ENCODE peak calls at places on chromosomes 1 and 21, in nine cellular contexts. V is T follicular helper cell; H is stimulated activated naive CD8-positive, alpha-beta T cell treated with anti-CD3 and anti-CD28 coated beads, Interleukin-15, Interleukin-2, amounts not matched to agents 100 U/mL and 50 U/mL, for 24 hours; D is cardiac muscle cell; I is NK-92 treated with Interleukin-12 subunit alpha and Interleukin-12 subunit beta, amount 100 ng/mL, for 24 hours; R is neural progenitor cell; G is posterior vena cava; S is activated T-helper 9 cell treated with anti-CD3 and anti-CD28 coated beads, Interleukin-2, amount 50 U/mL, for 16 hours; L is activated T-cell treated with anti-CD3 and anti-CD28 coated beads, Interleukin-2, amount 50 U/mL, for 48 hours. P is an unnamed sample.
A peak's percentile ranks its signal among the peaks of the same experiment; 100 is the strongest.

GRCh38 chr1:243325305-243325890 is 69.6 kb downstream of the SDCCAG8 start:
- DNase-seq in V (no peak), H (no peak), D (peak; percentile 78), I (no peak), R (peak; percentile 42), G (no peak), S (no peak), L (no peak), P (no peak)

GRCh38 chr1:147336290-147336689 is 93.8 kb downstream of the CHD1L start:
- DNase-seq in V (no peak), H (no peak), D (no peak), I (no peak), R (no peak), G (no peak), S (no peak), L (no peak), P (no peak)

GRCh38 chr1:230240446-230241076 is 173.5 kb downstream of the GALNT2 start:
- DNase-seq in V (no peak), H (no peak), D (no peak), I (no peak), R (no peak), G (no peak), S (no peak), L (no peak), P (no peak)

GRCh38 chr1:184056921-184057496 is 5.5 kb downstream of the TSEN15 start:
- DNase-seq in V (no peak), H (no peak), D (peak; percentile 80), I (no peak), R (no peak), G (no peak), S (no peak), L (no peak), P (no peak)

GRCh38 chr21:28111151-28111619 is 881.5 kb downstream of the LTN1 start:
- DNase-seq in V (no peak), H (no peak), D (peak; percentile 98), I (no peak), R (no peak), G (no peak), S (no peak), L (no peak), P (no peak)

GRCh38 chr1:215594640-215595039 is 27.5 kb downstream of the KCTD3 start:
- DNase-seq in V (no peak), H (no peak), D (no peak), I (no peak), R (no peak), G (no peak), S (no peak), L (no peak), P (no peak)

GRCh38 chr1:213303286-213303685 is 252.2 kb downstream of the RPS6KC1 start:
- DNase-seq in V (no peak), H (no peak), D (peak; percentile 56), I (no peak), R (peak; percentile 18), G (no peak), S (no peak), L (no peak), P (peak; percentile 70)

GRCh38 chr1:173297798-173298391 is 90.8 kb upstream of the TNFSF4 start:
- DNase-seq in V (no peak), H (peak; percentile 62), D (no peak), I (no peak), R (no peak), G (no peak), S (no peak), L (peak; percentile 61), P (no peak)

GRCh38 chr1:42381424-42381673 is 757 bp downstream of the RIMKLA start:
- DNase-seq in V (no peak), H (no peak), D (no peak), I (no peak), R (no peak), G (no peak), S (no peak), L (no peak), P (no peak)

GRCh38 chr1:156262461-156263287 is 14.8 kb upstream of the PAQR6 start:
- DNase-seq in V (no peak), H (no peak), D (peak; percentile 63), I (no peak), R (no peak), G (no peak), S (no peak), L (peak; percentile 43), P (no peak)

GRCh38 chr1:93448292-93448982 is 519 bp downstream of the FNBP1L start:
- DNase-seq in V (no peak), H (no peak), D (peak; percentile 32), I (no peak), R (peak; percentile 90), G (peak; percentile 86), S (no peak), L (peak; percentile 42), P (peak; percentile 88)

GRCh38 chr1:229689915-229690314 is 63.9 kb downstream of the URB2 start:
- DNase-seq in V (no peak), H (no peak), D (no peak), I (no peak), R (no peak), G (no peak), S (no peak), L (no peak), P (no peak)

GRCh38 chr21:7916329-7917303 is 2604.8 kb upstream of the TPTE start:
- DNase-seq in V (no peak), H (no peak), D (no peak), I (no peak), R (no peak), G (no peak), S (no peak), L (no peak), P (no peak)

GRCh38 chr21:43986544-43987451 is 25.3 kb upstream of the TRAPPC10 start:
- DNase-seq in V (no peak), H (no peak), D (no peak), I (no peak), R (no peak), G (no peak), S (no peak), L (no peak), P (no peak)

GRCh38 chr1:93804412-93804811 is 74.6 kb downstream of the DNTTIP2 start:
- DNase-seq in V (no peak), H (no peak), D (peak; percentile 86), I (no peak), R (no peak), G (no peak), S (no peak), L (no peak), P (peak; percentile 0)

P was measured in endodermal cell.